ENCODE peak calls at places on chromosomes 3 and 15, in seven cellular contexts. One of them, this sample, is unnamed.

GRCh38 chr15:39583586-39584265 is 2.8 kb downstream of the THBS1 start:
- DNase-seq in fibroblast of lung: peak; percentile 43
- DNase-seq in tibial artery: no peak
- DNase-seq in H9: peak; percentile 49
- DNase-seq in CD8-positive, alpha-beta T cell: peak; percentile 24
- DNase-seq in PC-9: no peak
- DNase-seq in breast epithelium: no peak
- DNase-seq in this sample: no peak

GRCh38 chr3:168545591-168545990 is 449.9 kb upstream of the GOLIM4 start:
- DNase-seq in fibroblast of lung: peak; percentile 60
- DNase-seq in tibial artery: no peak
- DNase-seq in H9: no peak
- DNase-seq in CD8-positive, alpha-beta T cell: no peak
- DNase-seq in PC-9: no peak
- DNase-seq in breast epithelium: no peak
- DNase-seq in this sample: no peak

GRCh38 chr3:75192065-75192658 is 472.0 kb upstream of the FRG2C start:
- DNase-seq in fibroblast of lung: peak; percentile 7
- DNase-seq in tibial artery: no peak
- DNase-seq in H9: peak; percentile 60
- DNase-seq in CD8-positive, alpha-beta T cell: peak; percentile 42
- DNase-seq in PC-9: peak; percentile 29
- DNase-seq in breast epithelium: peak; percentile 19
- DNase-seq in this sample: no peak

GRCh38 chr15:93716615-93717221 is 514.6 kb upstream of the MCTP2 start:
- DNase-seq in fibroblast of lung: no peak
- DNase-seq in tibial artery: no peak
- DNase-seq in H9: no peak
- DNase-seq in CD8-positive, alpha-beta T cell: no peak
- DNase-seq in PC-9: no peak
- DNase-seq in breast epithelium: no peak
- DNase-seq in this sample: no peak

GRCh38 chr3:8658326-8659212 is 14.0 kb upstream of the SSUH2 start:
- DNase-seq in fibroblast of lung: peak; percentile 90
- DNase-seq in tibial artery: peak; percentile 77
- DNase-seq in H9: no peak
- DNase-seq in CD8-positive, alpha-beta T cell: no peak
- DNase-seq in PC-9: peak; percentile 96
- DNase-seq in breast epithelium: peak; percentile 27
- DNase-seq in this sample: peak; percentile 75

GRCh38 chr15:31437686-31438085 is 111.1 kb downstream of the KLF13 start:
- DNase-seq in fibroblast of lung: no peak
- DNase-seq in tibial artery: no peak
- DNase-seq in H9: no peak
- DNase-seq in CD8-positive, alpha-beta T cell: peak; percentile 40
- DNase-seq in PC-9: no peak
- DNase-seq in breast epithelium: no peak
- DNase-seq in this sample: no peak

GRCh38 chr15:89836255-89837133 is 21.8 kb upstream of the ANPEP start:
- DNase-seq in fibroblast of lung: peak; percentile 97
- DNase-seq in tibial artery: peak; percentile 39
- DNase-seq in H9: no peak
- DNase-seq in CD8-positive, alpha-beta T cell: no peak
- DNase-seq in PC-9: peak; percentile 60
- DNase-seq in breast epithelium: peak; percentile 66
- DNase-seq in this sample: no peak

GRCh38 chr3:13234155-13234505 is 160.9 kb upstream of the IQSEC1 start:
- DNase-seq in fibroblast of lung: no peak
- DNase-seq in tibial artery: no peak
- DNase-seq in H9: no peak
- DNase-seq in CD8-positive, alpha-beta T cell: peak; percentile 12
- DNase-seq in PC-9: no peak
- DNase-seq in breast epithelium: no peak
- DNase-seq in this sample: no peak

GRCh38 chr3:172591876-172592771 is 68.9 kb upstream of the TNFSF10 start:
- DNase-seq in fibroblast of lung: peak; percentile 44
- DNase-seq in tibial artery: no peak
- DNase-seq in H9: no peak
- DNase-seq in CD8-positive, alpha-beta T cell: peak; percentile 65
- DNase-seq in PC-9: no peak
- DNase-seq in breast epithelium: no peak
- DNase-seq in this sample: no peak

GRCh38 chr3:164539215-164539614 is 539.1 kb downstream of the SI start:
- DNase-seq in fibroblast of lung: no peak
- DNase-seq in tibial artery: no peak
- DNase-seq in H9: no peak
- DNase-seq in CD8-positive, alpha-beta T cell: no peak
- DNase-seq in PC-9: no peak
- DNase-seq in breast epithelium: no peak
- DNase-seq in this sample: no peak

GRCh38 chr3:134605506-134605905 is 45.3 kb downstream of the KY start:
- DNase-seq in fibroblast of lung: no peak
- DNase-seq in tibial artery: no peak
- DNase-seq in H9: no peak
- DNase-seq in CD8-positive, alpha-beta T cell: no peak
- DNase-seq in PC-9: no peak
- DNase-seq in breast epithelium: no peak
- DNase-seq in this sample: no peak

GRCh38 chr3:154684021-154684420 is 254.0 kb upstream of the GPR149 start:
- DNase-seq in fibroblast of lung: no peak
- DNase-seq in tibial artery: no peak
- DNase-seq in H9: peak; percentile 71
- DNase-seq in CD8-positive, alpha-beta T cell: no peak
- DNase-seq in PC-9: no peak
- DNase-seq in breast epithelium: no peak
- DNase-seq in this sample: no peak

GRCh38 chr3:46239301-46239938 is 2.8 kb upstream of the CCR3 start:
- DNase-seq in fibroblast of lung: no peak
- DNase-seq in tibial artery: no peak
- DNase-seq in H9: peak; percentile 38
- DNase-seq in CD8-positive, alpha-beta T cell: no peak
- DNase-seq in PC-9: no peak
- DNase-seq in breast epithelium: no peak
- DNase-seq in this sample: no peak

GRCh38 chr3:112303811-112304325 is 9.9 kb upstream of the SLC9C1 start:
- DNase-seq in fibroblast of lung: peak; percentile 56
- DNase-seq in tibial artery: no peak
- DNase-seq in H9: no peak
- DNase-seq in CD8-positive, alpha-beta T cell: peak; percentile 16
- DNase-seq in PC-9: no peak
- DNase-seq in breast epithelium: no peak
- DNase-seq in this sample: no peak

GRCh38 chr3:150104564-150104963 is 133.9 kb upstream of the PFN2 start:
- DNase-seq in fibroblast of lung: peak; percentile 39
- DNase-seq in tibial artery: no peak
- DNase-seq in H9: no peak
- DNase-seq in CD8-positive, alpha-beta T cell: no peak
- DNase-seq in PC-9: no peak
- DNase-seq in breast epithelium: no peak
- DNase-seq in this sample: no peak

GRCh38 chr3:144433006-144433405 is 461.4 kb downstream of the DIPK2A start:
- DNase-seq in fibroblast of lung: no peak
- DNase-seq in tibial artery: no peak
- DNase-seq in H9: no peak
- DNase-seq in CD8-positive, alpha-beta T cell: no peak
- DNase-seq in PC-9: no peak
- DNase-seq in breast epithelium: no peak
- DNase-seq in this sample: no peak

GRCh38 chr3:192422998-192423349 is 304.4 kb downstream of the FGF12 start:
- DNase-seq in fibroblast of lung: no peak
- DNase-seq in tibial artery: no peak
- DNase-seq in H9: no peak
- DNase-seq in CD8-positive, alpha-beta T cell: no peak
- DNase-seq in PC-9: no peak
- DNase-seq in breast epithelium: no peak
- DNase-seq in this sample: no peak

DNA sequence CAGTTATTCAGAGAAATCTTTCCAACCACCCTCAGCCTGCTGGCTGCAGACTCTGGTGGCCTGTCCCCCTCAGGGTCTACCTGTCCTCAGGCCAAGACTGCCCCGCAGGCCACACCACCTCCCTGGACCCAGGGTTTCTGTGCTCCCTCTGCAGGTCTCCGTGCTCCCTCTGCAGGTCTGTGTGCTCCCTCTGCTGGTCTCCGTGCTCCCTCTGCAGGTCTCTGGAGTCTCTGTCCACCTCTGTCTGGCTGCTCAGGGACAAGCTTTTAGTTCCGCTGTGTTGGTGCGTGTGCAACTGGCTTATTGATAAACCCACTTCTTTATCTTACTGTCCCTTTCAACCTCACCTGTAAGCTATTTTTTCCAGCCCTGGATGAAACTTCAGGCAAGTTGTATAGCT is 30.1 kb downstream of the BDH1 start:
- DNase-seq in fibroblast of lung: peak; percentile 29
- DNase-seq in tibial artery: no peak
- DNase-seq in H9: peak; percentile 24
- DNase-seq in CD8-positive, alpha-beta T cell: no peak
- DNase-seq in PC-9: no peak
- DNase-seq in breast epithelium: no peak
- DNase-seq in this sample: no peak
- TF ChIP-seq CTCF in fibroblast of lung: no peak
- TF ChIP-seq CTCF in tibial artery: no peak
- TF ChIP-seq CTCF in H9: peak; percentile 27
- TF ChIP-seq CTCF in CD8-positive, alpha-beta T cell: no peak
- TF ChIP-seq CTCF in PC-9: peak; percentile 22
- TF ChIP-seq CTCF in breast epithelium: no peak
- TF ChIP-seq CTCF in this sample: no peak

DNA sequence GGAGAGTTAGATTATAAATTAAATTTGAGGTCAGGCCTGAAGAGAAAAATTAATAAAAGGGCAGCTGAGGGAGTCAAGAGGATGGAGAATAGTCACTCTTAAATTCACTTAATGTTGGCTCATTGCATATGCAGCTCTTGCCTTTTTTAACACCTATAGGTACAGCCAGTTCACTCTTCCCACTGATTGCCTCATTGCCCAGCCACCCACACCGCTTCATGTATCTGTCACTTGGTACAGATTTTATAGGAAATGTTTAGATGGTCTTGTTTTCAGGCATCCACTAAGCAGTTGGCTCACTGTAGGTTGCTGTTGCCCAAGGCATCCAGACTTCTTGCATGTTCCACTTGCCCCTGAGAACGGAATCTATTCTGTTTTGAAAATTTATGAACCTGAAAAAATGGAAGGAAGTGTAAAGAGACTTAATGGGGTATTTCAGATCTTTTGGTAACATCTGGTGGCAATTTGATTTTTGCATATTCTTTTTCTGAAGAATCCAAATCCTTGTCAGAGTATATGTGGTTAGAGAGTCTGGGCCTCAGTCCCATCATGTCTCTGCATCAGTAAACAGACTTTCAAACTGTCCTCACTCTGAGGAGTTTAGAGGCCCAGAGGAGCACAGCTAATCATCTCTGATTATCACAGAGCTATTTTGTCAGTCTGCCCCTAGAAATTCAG is 151.9 kb downstream of the RBPMS2 start:
- DNase-seq in fibroblast of lung: no peak
- DNase-seq in tibial artery: no peak
- DNase-seq in H9: no peak
- DNase-seq in CD8-positive, alpha-beta T cell: no peak
- DNase-seq in PC-9: no peak
- DNase-seq in breast epithelium: no peak
- DNase-seq in this sample: no peak
- H3K9me3 ChIP-seq in fibroblast of lung: no peaks in the 10 kb centered on the region
- H3K9me3 ChIP-seq in tibial artery: no peaks in the 10 kb centered on the region
- H3K9me3 ChIP-seq in H9: no peaks in the 10 kb centered on the region
- H3K9me3 ChIP-seq in CD8-positive, alpha-beta T cell: no peaks in the 10 kb centered on the region
- H3K9me3 ChIP-seq in PC-9: no peaks in the 10 kb centered on the region
- H3K9me3 ChIP-seq in breast epithelium: no peaks in the 10 kb centered on the region
- H3K9me3 ChIP-seq in this sample: no peaks in the 10 kb centered on the region

GRCh38 chr3:183587337-183587736 is 31.8 kb upstream of the KLHL6 start:
- DNase-seq in fibroblast of lung: no peak
- DNase-seq in tibial artery: no peak
- DNase-seq in H9: no peak
- DNase-seq in CD8-positive, alpha-beta T cell: no peak
- DNase-seq in PC-9: no peak
- DNase-seq in breast epithelium: no peak
- DNase-seq in this sample: no peak
- H3K27ac ChIP-seq in fibroblast of lung: no peak overlapping the region
- H3K27ac ChIP-seq in tibial artery: no peak overlapping the region
- H3K27ac ChIP-seq in H9: no peak overlapping the region
- H3K27ac ChIP-seq in CD8-positive, alpha-beta T cell: no peak overlapping the region
- H3K27ac ChIP-seq in PC-9: no peak overlapping the region
- H3K27ac ChIP-seq in breast epithelium: no peak overlapping the region
- H3K27ac ChIP-seq in this sample: no peak overlapping the region

DNA sequence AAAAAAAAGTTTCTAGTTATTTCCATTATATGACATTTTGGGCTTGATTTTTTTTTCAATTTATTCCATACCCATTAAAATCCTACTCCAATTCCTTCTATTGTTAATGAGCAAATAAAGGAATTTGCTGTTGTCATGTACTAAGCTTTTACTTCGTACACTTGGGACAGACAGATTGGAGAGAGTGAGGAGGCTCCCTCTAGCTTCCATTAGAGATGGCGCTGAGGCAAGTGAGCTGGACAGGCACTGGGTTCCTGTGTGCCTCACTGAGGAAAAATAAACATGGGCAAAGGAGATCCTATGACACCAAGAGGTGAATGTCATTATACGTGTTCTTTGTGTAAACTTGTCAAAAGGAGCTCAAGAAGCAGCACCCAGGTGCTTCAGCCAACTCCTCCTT is 441.1 kb upstream of the MDFIC2 start:
- DNase-seq in fibroblast of lung: no peak
- DNase-seq in tibial artery: no peak
- DNase-seq in H9: peak; percentile 31
- DNase-seq in CD8-positive, alpha-beta T cell: no peak
- DNase-seq in PC-9: no peak
- DNase-seq in breast epithelium: no peak
- DNase-seq in this sample: no peak
- TF ChIP-seq CTCF in fibroblast of lung: peak; percentile 23
- TF ChIP-seq CTCF in tibial artery: no peak
- TF ChIP-seq CTCF in H9: peak; percentile 53
- TF ChIP-seq CTCF in CD8-positive, alpha-beta T cell: no peak
- TF ChIP-seq CTCF in PC-9: no peak
- TF ChIP-seq CTCF in breast epithelium: peak; percentile 26
- TF ChIP-seq CTCF in this sample: no peak

GRCh38 chr3:173933113-173933512 is 535.6 kb downstream of the NLGN1 start:
- DNase-seq in fibroblast of lung: no peak
- DNase-seq in tibial artery: no peak
- DNase-seq in H9: no peak
- DNase-seq in CD8-positive, alpha-beta T cell: no peak
- DNase-seq in PC-9: no peak
- DNase-seq in breast epithelium: no peak
- DNase-seq in this sample: no peak
- H3K9me3 ChIP-seq in fibroblast of lung: no peaks in the 10 kb centered on the region
- H3K9me3 ChIP-seq in tibial artery: no peaks in the 10 kb centered on the region
- H3K9me3 ChIP-seq in H9: no peaks in the 10 kb centered on the region
- H3K9me3 ChIP-seq in CD8-positive, alpha-beta T cell: no peaks in the 10 kb centered on the region
- H3K9me3 ChIP-seq in PC-9: no peaks in the 10 kb centered on the region
- H3K9me3 ChIP-seq in breast epithelium: no peaks in the 10 kb centered on the region
- H3K9me3 ChIP-seq in this sample: no peaks in the 10 kb centered on the region

This sample was measured in psoas muscle.